ENCODE peak calls at places on chromosomes 12 and 14, in ten cellular contexts. Q, G, S, A, F, R, J, V, O and Y are unnamed samples. For H3K9me2, the result is how much of the 10 kb centered on the place peaks cover.

GRCh38 chr12:120230326-120230973 is 29.5 kb upstream of the RPLP0 start:
- DNase-seq in V (no peak), Q (peak), J (peak), F (peak), R (peak), G (no peak), S (peak), A (peak), O (peak), Y (no peak)

GRCh38 chr14:41404121-41404520 is 202.6 kb upstream of the LRFN5 start:
- DNase-seq in J (no peak), F (no peak), O (no peak), Q (no peak), S (no peak), A (peak), V (no peak), R (no peak), G (no peak), Y (no peak)

GRCh38 chr12:13340149-13340548 is 143.6 kb downstream of the EMP1 start:
- DNase-seq in J (no peak), V (no peak), R (no peak), S (no peak), Q (peak), F (no peak), O (peak), G (no peak), A (no peak), Y (no peak)

GRCh38 chr12:106645074-106645421 is 62.2 kb downstream of the RFX4 start:
- DNase-seq in A (no peak), V (no peak), F (no peak), J (no peak), S (no peak), Q (no peak), G (no peak), R (no peak), O (peak), Y (no peak)

GRCh38 chr14:61456720-61457119 is 135.3 kb downstream of the PRKCH start:
- DNase-seq in R (peak), G (peak), F (peak), Q (peak), V (peak), A (peak), O (peak), S (peak), J (peak), Y (peak)

GRCh38 chr14:51277753-51278415 is 37.8 kb downstream of the TMX1 start:
- DNase-seq in V (no peak), G (no peak), A (no peak), J (no peak), S (no peak), F (no peak), R (no peak), O (no peak), Q (no peak), Y (no peak)

GRCh38 chr14:63909984-63910383 is 57.2 kb downstream of the SYNE2 start:
- DNase-seq in S (no peak), A (no peak), O (peak), F (no peak), Q (peak), V (no peak), R (no peak), J (no peak), G (no peak), Y (no peak)

GRCh38 chr14:93926209-93926872 is 803 bp upstream of the FAM181A start:
- DNase-seq in V (no peak), R (no peak), O (no peak), F (no peak), S (no peak), J (no peak), Q (no peak), G (no peak), A (no peak), Y (no peak)

GRCh38 chr12:58564721-58565120 is 355.6 kb downstream of the LRIG3 start:
- DNase-seq in F (no peak), V (no peak), G (no peak), J (no peak), R (no peak), O (peak), S (no peak), A (no peak), Q (peak), Y (no peak)

GRCh38 chr14:104174051-104174450 is 35.7 kb downstream of the KIF26A start:
- DNase-seq in S (no peak), A (no peak), Q (no peak), V (no peak), O (no peak), J (no peak), F (no peak), R (no peak), G (no peak), Y (no peak)

GRCh38 chr12:108633534-108634224 is at the start of gene SELPLG:
- DNase-seq in O (no peak), Q (no peak), S (no peak), G (peak), J (no peak), F (no peak), V (peak), R (no peak), A (no peak), Y (peak)

GRCh38 chr12:120223458-120224303 is 22.8 kb upstream of the RPLP0 start:
- DNase-seq in F (no peak), R (no peak), J (no peak), A (no peak), Q (peak), S (no peak), V (no peak), G (no peak), O (no peak), Y (no peak)

GRCh38 chr14:20802341-20803084 is at the start of gene RNASE1:
- DNase-seq in O (peak), R (peak), G (no peak), S (no peak), J (no peak), V (no peak), A (no peak), F (no peak), Q (peak), Y (no peak)

GRCh38 chr14:96588410-96589249 is 86.4 kb downstream of the PAPOLA start:
- DNase-seq in F (no peak), S (no peak), V (no peak), O (no peak), A (no peak), R (no peak), J (no peak), G (no peak), Q (no peak), Y (no peak)

GRCh38 chr14:49975799-49976198 is 82.9 kb downstream of the ARF6 start:
- DNase-seq in F (peak), J (no peak), G (no peak), O (peak), A (no peak), V (no peak), S (peak), R (no peak), Q (no peak), Y (no peak)

GRCh38 chr12:12992418-12993175 is 7.5 kb downstream of the HEBP1 start:
- DNase-seq in A (peak), G (no peak), S (no peak), O (no peak), F (no peak), Q (peak), V (no peak), J (no peak), R (peak), Y (peak)

GRCh38 chr12:8852119-8852518 is 29.7 kb downstream of the A2ML1 start:
- DNase-seq in R (no peak), V (no peak), A (no peak), J (no peak), S (no peak), F (no peak), Q (no peak), G (no peak), O (no peak), Y (no peak)
- H3K9me2 ChIP-seq in R (under half), V (under half), A (under half), J (under half), S (under half), F (under half), Q (under half), G (under half), O (under half), Y (under half)

DNA sequence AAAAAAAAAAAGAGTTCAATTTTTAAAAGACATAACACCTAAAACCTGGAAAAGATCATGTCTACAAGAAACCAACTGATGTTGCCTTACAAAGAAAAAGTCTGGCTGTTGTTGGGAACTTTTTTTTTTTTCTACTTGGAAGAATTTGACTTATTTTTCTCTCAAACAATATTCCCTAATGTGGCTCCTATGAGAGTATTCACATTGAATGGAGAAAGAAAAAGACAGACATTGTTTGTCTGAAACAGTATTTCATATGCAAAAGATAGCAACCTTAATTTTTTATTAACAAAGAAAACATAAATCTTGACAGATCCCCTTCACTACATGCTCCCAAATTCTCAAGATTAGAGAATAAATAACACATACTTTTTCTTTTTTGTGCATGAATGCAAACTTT is 5.0 kb upstream of the OTX2 start:
- DNase-seq in Q (no peak), G (no peak), O (no peak), R (no peak), A (no peak), J (no peak), S (no peak), F (no peak), V (no peak), Y (no peak)
- H3K9me2 ChIP-seq in Q (under half), G (under half), O (under half), R (under half), A (under half), J (under half), S (under half), F (under half), V (under half), Y (under half)

DNA sequence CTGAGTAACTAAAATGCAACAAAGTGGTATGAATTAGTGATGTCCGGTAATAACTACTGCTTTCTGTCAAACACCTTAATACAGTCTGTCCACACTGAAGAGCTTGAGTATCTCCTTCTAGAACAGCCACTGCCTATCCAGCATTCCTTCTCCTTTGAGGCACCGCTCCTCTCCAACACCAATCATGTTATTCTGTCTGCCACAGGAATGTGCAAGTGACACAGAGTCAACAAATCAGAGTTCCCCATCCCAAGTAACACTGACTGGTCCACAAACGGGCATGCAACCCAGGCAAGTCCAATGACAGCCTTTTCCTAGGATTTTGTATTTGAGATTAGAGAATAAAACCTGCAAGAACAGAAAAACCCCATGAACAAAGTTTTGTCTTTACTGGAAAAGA is 3.8 kb downstream of the GXYLT1 start:
- DNase-seq in G (no peak), Q (peak), R (peak), A (no peak), J (no peak), F (no peak), S (peak), O (peak), V (no peak), Y (no peak)
- H3K9me2 ChIP-seq in G (under half), Q (under half), R (under half), A (under half), J (under half), F (under half), S (under half), O (under half), V (under half), Y (under half)

GRCh38 chr12:55721601-55722213 is 1.5 kb downstream of the RDH5 start:
- DNase-seq in S (no peak), Q (peak), J (no peak), O (peak), R (no peak), A (no peak), V (no peak), G (no peak), F (no peak), Y (no peak)
- H3K9me2 ChIP-seq in S (under half), Q (under half), J (under half), O (under half), R (under half), A (under half), V (under half), G (under half), F (under half), Y (under half)

GRCh38 chr14:43438056-43438455 is 1069.0 kb downstream of the FSCB start:
- DNase-seq in G (no peak), F (no peak), Q (no peak), V (no peak), J (no peak), A (no peak), S (no peak), O (no peak), R (no peak), Y (peak)
- H3K9me2 ChIP-seq in G (under half), F (under half), Q (under half), V (under half), J (under half), A (under half), S (under half), O (under half), R (under half), Y (under half)

GRCh38 chr14:101113835-101114725 is 210.6 kb upstream of the RTL1 start:
- DNase-seq in Q (no peak), S (no peak), F (no peak), V (no peak), A (no peak), G (no peak), J (peak), O (no peak), R (no peak), Y (no peak)

GRCh38 chr14:101116486-101117130 is 213.1 kb upstream of the RTL1 start:
- DNase-seq in G (no peak), S (no peak), V (no peak), R (no peak), J (no peak), O (no peak), Q (no peak), A (no peak), F (no peak), Y (no peak)

GRCh38 chr14:101116065-101116464 is 212.5 kb upstream of the RTL1 start:
- DNase-seq in F (no peak), R (no peak), V (no peak), J (no peak), S (no peak), O (no peak), Q (no peak), A (peak), G (no peak), Y (no peak)

GRCh38 chr14:101115652-101116051 is 212.1 kb upstream of the RTL1 start:
- DNase-seq in O (no peak), A (no peak), R (no peak), G (no peak), Q (no peak), S (no peak), F (no peak), J (no peak), V (no peak), Y (no peak)

GRCh38 chr14:101114726-101115481 is 211.4 kb upstream of the RTL1 start:
- DNase-seq in S (no peak), J (no peak), A (no peak), Q (no peak), O (no peak), G (no peak), V (no peak), R (no peak), F (no peak), Y (no peak)
- H3K9me2 ChIP-seq in S (under half), J (under half), A (under half), Q (under half), O (under half), G (under half), V (under half), R (under half), F (under half), Y (under half)

GRCh38 chr14:102823546-102823945 is 46.3 kb downstream of the TRAF3 start:
- DNase-seq in V (no peak), O (no peak), F (no peak), S (no peak), R (no peak), J (no peak), G (no peak), A (no peak), Q (no peak), Y (no peak)
- H3K9me2 ChIP-seq in V (under half), O (under half), F (under half), S (under half), R (under half), J (under half), G (under half), A (under half), Q (under half), Y (under half)

GRCh38 chr14:32102968-32103367 is 25.9 kb downstream of the ARHGAP5 start:
- DNase-seq in R (no peak), Q (no peak), S (no peak), A (no peak), G (no peak), O (no peak), F (no peak), J (no peak), V (no peak), Y (no peak)

GRCh38 chr14:32100175-32100574 is 23.1 kb downstream of the ARHGAP5 start:
- DNase-seq in O (no peak), J (no peak), V (no peak), R (no peak), F (no peak), Q (no peak), S (no peak), A (no peak), G (no peak), Y (no peak)

GRCh38 chr14:32104308-32104707 is 27.2 kb downstream of the ARHGAP5 start:
- DNase-seq in A (no peak), V (no peak), F (no peak), R (no peak), J (no peak), Q (no peak), G (no peak), S (no peak), O (no peak), Y (no peak)

GRCh38 chr14:32102152-32102787 is 25.2 kb downstream of the ARHGAP5 start:
- DNase-seq in O (no peak), F (no peak), R (no peak), Q (no peak), A (no peak), G (no peak), V (no peak), S (no peak), J (no peak), Y (no peak)

GRCh38 chr14:32099473-32099872 is 22.4 kb downstream of the ARHGAP5 start:
- DNase-seq in O (no peak), A (no peak), G (no peak), R (no peak), V (no peak), S (no peak), J (no peak), Q (no peak), F (no peak), Y (no peak)
- H3K9me2 ChIP-seq in O (under half), A (under half), G (under half), R (under half), V (under half), S (under half), J (under half), Q (under half), F (under half), Y (under half)

DNA sequence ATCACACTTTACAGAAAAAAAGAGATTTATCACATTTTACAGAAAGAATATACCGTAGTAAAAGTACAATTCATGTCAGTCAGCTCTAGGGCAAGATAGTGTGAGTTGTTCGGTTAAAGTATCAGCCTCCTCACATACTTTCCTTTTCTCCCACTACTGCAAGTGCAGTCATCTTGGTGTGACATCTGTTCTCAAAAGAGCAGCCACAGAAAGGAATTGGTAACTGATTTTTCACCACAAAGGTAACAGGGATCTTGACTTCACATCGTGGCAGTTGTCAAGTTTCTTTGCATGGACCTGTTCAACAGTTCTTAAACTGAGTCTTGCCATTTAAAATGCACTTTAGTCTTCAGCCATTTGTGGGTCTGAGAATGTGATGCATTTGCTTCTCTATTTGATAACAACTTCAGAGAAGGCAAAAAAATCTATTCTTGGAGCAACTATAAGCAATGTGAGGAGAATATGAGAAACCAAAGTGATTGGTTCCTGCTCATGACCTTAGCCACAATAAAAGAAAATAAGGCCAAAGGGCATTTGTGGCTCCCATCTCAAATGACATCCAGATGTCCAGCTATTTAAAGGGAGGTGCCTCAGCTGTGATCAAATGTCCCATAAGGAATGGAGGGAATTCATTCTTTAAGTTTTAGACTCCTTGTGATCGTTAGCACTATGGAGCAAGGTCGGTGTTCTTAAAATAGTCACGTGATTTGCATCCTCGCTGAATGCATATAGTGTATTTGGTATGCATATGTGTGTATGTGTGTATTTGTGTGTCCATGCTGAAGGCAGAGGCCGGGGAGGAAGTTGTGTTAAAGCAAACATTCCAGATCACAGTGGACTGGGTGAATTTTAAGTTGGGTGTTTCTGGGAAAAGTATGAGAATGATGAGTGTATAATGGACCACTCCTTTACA is 5.3 kb upstream of the E2F7 start:
- DNase-seq in F (no peak), Q (no peak), A (no peak), G (no peak), J (no peak), S (no peak), O (no peak), V (no peak), R (no peak), Y (peak)
- H3K9me2 ChIP-seq in F (under half), Q (under half), A (under half), G (under half), J (under half), S (under half), O (under half), V (under half), R (under half), Y (under half)

GRCh38 chr12:42767998-42768397 is 178.5 kb upstream of the PRICKLE1 start:
- DNase-seq in G (no peak), S (no peak), Q (no peak), V (no peak), O (no peak), R (no peak), A (no peak), F (no peak), J (no peak), Y (no peak)
- H3K9me2 ChIP-seq in G (under half), S (under half), Q (under half), V (under half), O (under half), R (under half), A (under half), F (under half), J (under half), Y (under half)